ENCODE peak calls at places on chromosomes 6 and 20, in ten cellular contexts. L is stimulated activated CD4-positive, alpha-beta T cell treated with anti-CD3 and anti-CD28 coated beads, Interleukin-2, amount 100 ng/mL, for 48 hours; A is type B pancreatic cell; T is ecto neural progenitor cell; H is GDM1; R is T-helper 1 cell; N is activated gamma-delta T cell treated with Interleukin-2 at 50 U/mL for 16 hours; K is H7; W is HCEC 1CT; M is BE2C. U is an unnamed sample.

GRCh38 chr6:116444991-116445566 is 16.1 kb upstream of the CALHM6 start:
- DNase-seq in L (no peak), A (no peak), T (no peak), H (no peak), R (no peak), N (no peak), K (no peak), W (no peak), M (no peak), U (no peak)

GRCh38 chr6:16295060-16295459 is 56.7 kb downstream of the GMPR start:
- DNase-seq in L (no peak), A (no peak), T (no peak), H (no peak), R (no peak), N (no peak), K (no peak), W (no peak), M (no peak), U (no peak)

GRCh38 chr6:38509713-38510112 is 130.0 kb downstream of the BTBD9 start:
- DNase-seq in L (no peak), A (no peak), T (no peak), H (no peak), R (no peak), N (no peak), K (peak; percentile 18), W (peak; percentile 91), M (no peak), U (no peak)

GRCh38 chr20:59598625-59599310 is 5.6 kb upstream of the PHACTR3 start:
- DNase-seq in L (peak; percentile 21), A (no peak), T (peak; percentile 56), H (no peak), R (peak; percentile 8), N (no peak), K (peak; percentile 91), W (no peak), M (peak; percentile 37), U (peak; percentile 78)

GRCh38 chr6:149961728-149962425 is 1.9 kb upstream of the ULBP1 start:
- DNase-seq in L (no peak), A (peak; percentile 24), T (peak; percentile 40), H (no peak), R (no peak), N (no peak), K (peak; percentile 80), W (peak; percentile 7), M (peak; percentile 40), U (no peak)

GRCh38 chr6:152705327-152705726 is 7.6 kb downstream of the MYCT1 start:
- DNase-seq in L (no peak), A (no peak), T (no peak), H (no peak), R (no peak), N (no peak), K (no peak), W (no peak), M (no peak), U (no peak)

GRCh38 chr6:165834613-165835259 is 171.7 kb upstream of the PDE10A start:
- DNase-seq in L (no peak), A (no peak), T (no peak), H (no peak), R (no peak), N (no peak), K (no peak), W (no peak), M (no peak), U (no peak)

GRCh38 chr20:37892001-37892400 is 10.9 kb upstream of the VSTM2L start:
- DNase-seq in L (no peak), A (no peak), T (no peak), H (no peak), R (no peak), N (no peak), K (no peak), W (no peak), M (no peak), U (no peak)

GRCh38 chr6:164085552-164086325 is 671.2 kb downstream of the QKI start:
- DNase-seq in L (no peak), A (no peak), T (peak; percentile 64), H (no peak), R (no peak), N (no peak), K (peak; percentile 63), W (no peak), M (no peak), U (no peak)

GRCh38 chr6:43833223-43833995 is 63.4 kb downstream of the VEGFA start:
- DNase-seq in L (no peak), A (no peak), T (no peak), H (no peak), R (no peak), N (no peak), K (no peak), W (peak; percentile 23), M (peak; percentile 83), U (peak; percentile 38)

GRCh38 chr20:45343867-45344721 is 4.1 kb downstream of the SDC4 start:
- DNase-seq in L (no peak), A (no peak), T (no peak), H (no peak), R (no peak), N (no peak), K (no peak), W (peak; percentile 93), M (no peak), U (no peak)

U was measured in SK-N-DZ.